ENCODE peak calls at places on chromosomes 3 and 15, in four cellular contexts. C is K562, V is HepG2, F is GM12878. A is an unnamed sample.

GRCh38 chr3:187292631-187293513 is 1.3 kb upstream of the MASP1 start:
- DNase-seq in C (no peak), V (no peak), F (no peak), A (no peak)

GRCh38 chr15:86855307-86855706 is 775.6 kb downstream of the AGBL1 start:
- DNase-seq in C (no peak), V (no peak), F (no peak), A (no peak)

GRCh38 chr3:106688463-106688862 is 688.8 kb upstream of the CCDC54 start:
- DNase-seq in C (no peak), V (peak; percentile 47), F (no peak), A (no peak)

GRCh38 chr15:29674661-29675533 is 147.4 kb downstream of the TJP1 start:
- DNase-seq in C (peak; percentile 67), V (peak; percentile 46), F (no peak), A (no peak)

GRCh38 chr3:196120291-196120951 is 38.5 kb upstream of the TFRC start:
- DNase-seq in C (peak; percentile 7), V (no peak), F (no peak), A (no peak)

GRCh38 chr3:71498543-71498942 is 85.0 kb downstream of the FOXP1 start:
- DNase-seq in C (no peak), V (no peak), F (no peak), A (no peak)

GRCh38 chr15:62879770-62880169 is 162.8 kb upstream of the TPM1 start:
- DNase-seq in C (no peak), V (no peak), F (no peak), A (no peak)

GRCh38 chr15:90097475-90097874 is 4.8 kb downstream of the IDH2 start:
- DNase-seq in C (no peak), V (no peak), F (peak; percentile 88), A (no peak)

GRCh38 chr15:36208868-36209582 is 370.4 kb upstream of the CDIN1 start:
- DNase-seq in C (no peak), V (no peak), F (no peak), A (no peak)

GRCh38 chr3:144128117-144128892 is 156.7 kb downstream of the DIPK2A start:
- DNase-seq in C (no peak), V (no peak), F (peak; percentile 78), A (no peak)

GRCh38 chr15:78937132-78937739 is 7.6 kb downstream of the CTSH start:
- DNase-seq in C (peak; percentile 84), V (no peak), F (no peak), A (no peak)

GRCh38 chr3:123815981-123816380 is 68.2 kb downstream of the MYLK start:
- DNase-seq in C (no peak), V (no peak), F (no peak), A (no peak)

GRCh38 chr3:126056681-126057546 is 27.0 kb downstream of the SLC41A3 start:
- DNase-seq in C (no peak), V (peak; percentile 85), F (no peak), A (no peak)

GRCh38 chr3:52233108-52233591 is 5.8 kb downstream of the TWF2 start:
- DNase-seq in C (no peak), V (no peak), F (no peak), A (no peak)

GRCh38 chr15:85462029-85462428 is 81.6 kb downstream of the AKAP13 start:
- DNase-seq in C (no peak), V (no peak), F (no peak), A (no peak)

GRCh38 chr15:80831606-80832224 is 52.5 kb downstream of the CEMIP start:
- DNase-seq in C (no peak), V (no peak), F (no peak), A (no peak)

GRCh38 chr15:80825361-80826030 is 46.3 kb downstream of the CEMIP start:
- DNase-seq in C (no peak), V (no peak), F (no peak), A (no peak)

GRCh38 chr15:80831192-80831591 is 52.0 kb downstream of the CEMIP start:
- DNase-seq in C (no peak), V (no peak), F (no peak), A (no peak)

GRCh38 chr15:80830677-80831076 is 51.5 kb downstream of the CEMIP start:
- DNase-seq in C (no peak), V (no peak), F (no peak), A (no peak)

DNA sequence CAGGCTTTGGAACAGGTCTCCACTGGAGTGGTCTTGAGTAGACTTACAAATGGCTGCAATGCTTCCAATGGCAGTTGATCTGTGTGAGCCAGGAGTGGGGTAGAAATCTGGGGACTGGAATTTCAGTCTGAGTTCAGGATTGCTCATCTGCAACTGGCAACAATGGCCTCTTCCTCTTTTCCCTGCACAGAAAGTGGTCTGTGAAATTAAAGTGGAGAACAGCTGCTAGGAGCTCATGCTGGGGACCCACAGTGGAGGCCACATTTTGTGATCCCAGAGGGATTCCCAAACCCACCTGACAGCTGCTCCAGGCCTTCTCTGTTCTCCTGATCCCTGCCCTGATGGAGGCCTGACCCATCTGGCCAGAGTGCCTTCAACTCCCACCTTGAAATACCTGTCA is 49.6 kb downstream of the CEMIP start:
- DNase-seq in C (no peak), V (no peak), F (no peak), A (no peak)
- TF ChIP-seq CEBPB in C (no peak), V (no peak), F (no peak), A (no peak)

DNA sequence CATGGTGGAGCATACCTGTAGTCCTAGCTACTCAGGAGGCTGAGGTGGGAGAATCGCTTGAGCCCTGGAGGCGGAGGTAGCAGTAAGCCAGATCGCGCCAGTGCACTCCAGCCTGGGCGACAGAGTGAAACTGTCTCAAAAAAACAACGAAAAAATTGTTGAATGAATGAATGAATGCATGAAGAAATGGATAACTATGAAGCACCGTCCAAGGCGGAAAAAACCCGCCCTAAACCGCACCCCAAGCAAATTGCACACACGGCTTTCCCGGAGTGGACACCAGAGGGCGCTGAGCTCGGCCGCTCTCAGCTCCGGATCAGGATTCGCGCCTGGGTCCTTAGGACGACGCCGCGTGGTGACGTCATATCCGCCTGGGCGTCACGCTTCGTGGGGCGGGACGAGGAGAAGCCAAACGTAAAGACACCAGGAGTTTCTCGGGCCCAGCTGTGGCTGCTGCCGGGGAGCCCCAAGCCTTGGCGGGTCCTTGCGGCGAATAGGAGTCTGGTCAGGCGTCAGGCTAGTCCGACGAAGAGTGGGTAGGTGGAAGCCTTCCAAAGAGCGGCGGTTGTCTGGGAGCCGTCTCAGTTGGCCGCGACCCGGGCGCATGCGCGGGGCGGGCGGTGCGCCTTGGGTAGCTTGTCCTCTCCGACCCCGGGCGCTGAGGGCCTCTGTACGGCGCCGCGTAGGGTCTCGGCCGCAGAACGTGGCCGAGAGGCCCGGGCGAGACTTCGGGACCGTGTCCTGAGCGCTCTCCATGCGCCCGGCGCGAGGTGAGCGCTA is at the start of the genes HTD2 and RPP14:
- DNase-seq in C (peak; percentile 91), V (peak; percentile 92), F (peak; percentile 90), A (peak; percentile 97)
- TF ChIP-seq REST in C (no peak), V (peak; percentile 29), F (no peak), A (no peak)

GRCh38 chr15:80159811-80160569 is 7.2 kb downstream of the FAH start:
- DNase-seq in C (no peak), V (no peak), F (no peak), A (no peak)
- TF ChIP-seq YY1 in C (no peak), V (no peak), F (no peak), A (no peak)

GRCh38 chr15:43998607-43999006 is 171.8 kb downstream of the WDR76 start:
- DNase-seq in C (no peak), V (no peak), F (no peak), A (no peak)
- TF ChIP-seq CEBPB in C (no peak), V (no peak), F (no peak), A (no peak)

GRCh38 chr3:64053581-64053980 is 30.3 kb upstream of the PSMD6 start:
- DNase-seq in C (no peak), V (no peak), F (no peak), A (no peak)
- TF ChIP-seq REST in C (no peak), V (no peak), F (no peak), A (no peak)

GRCh38 chr3:129664040-129664646 is 57.7 kb upstream of the PLXND1 start:
- DNase-seq in C (no peak), V (no peak), F (no peak), A (no peak)
- TF ChIP-seq YY1 in C (no peak), V (no peak), F (no peak), A (no peak)

DNA sequence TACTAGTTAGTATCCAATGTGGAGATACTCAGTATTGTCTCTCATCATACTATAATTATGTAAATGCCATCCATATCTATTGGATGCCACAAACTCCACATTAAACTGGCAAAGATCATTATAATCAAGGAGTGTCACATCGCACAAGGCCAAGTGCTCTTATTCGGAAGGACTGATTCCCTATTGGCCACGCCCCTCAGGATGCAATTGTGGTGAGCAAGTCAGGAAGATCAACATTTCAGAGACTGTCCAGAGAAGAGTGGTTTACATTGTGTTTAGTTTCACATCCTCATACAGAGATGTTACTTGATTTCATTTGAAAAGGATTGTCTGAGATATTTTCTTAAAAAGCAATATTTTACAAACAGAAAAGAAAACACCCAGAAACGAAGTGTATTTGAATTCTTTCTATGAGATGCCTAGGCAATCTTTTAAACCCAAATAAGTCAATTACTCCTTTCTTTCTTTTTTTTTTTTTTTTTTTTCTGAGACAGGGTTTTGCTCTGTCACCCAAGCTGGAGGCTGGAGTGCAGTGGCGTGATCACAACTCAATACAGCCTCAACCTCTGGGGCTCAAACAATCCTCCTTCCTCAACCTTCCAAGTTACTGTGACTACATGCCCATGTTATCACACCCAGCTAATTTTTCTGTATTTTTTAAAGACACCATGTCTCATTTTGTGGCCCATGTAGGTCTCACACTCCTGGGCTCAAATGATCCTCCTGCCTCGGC is 369.1 kb downstream of the RBMS3 start:
- DNase-seq in C (no peak), V (no peak), F (peak; percentile 44), A (no peak)
- TF ChIP-seq CEBPB in C (no peak), V (no peak), F (no peak), A (no peak)

DNA sequence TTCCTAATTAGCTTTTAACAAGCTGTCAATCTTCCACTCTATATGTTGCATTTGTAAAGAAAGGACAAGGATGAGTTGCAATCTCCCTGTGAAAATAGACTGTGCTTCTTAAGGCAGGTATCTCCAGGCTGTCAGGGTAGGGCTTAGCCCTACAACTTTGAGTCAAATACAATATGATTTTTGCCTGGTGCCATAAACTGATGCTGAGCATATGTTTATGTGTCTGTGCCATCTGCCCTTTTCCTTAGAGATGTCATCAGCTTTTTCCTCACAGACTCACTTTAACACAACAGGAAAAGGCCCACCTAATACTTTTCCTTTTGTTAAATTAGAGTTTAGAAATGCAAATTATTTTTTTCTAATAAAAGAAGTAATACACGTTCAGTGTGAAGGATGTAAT is 548.3 kb downstream of the NLGN1 start:
- DNase-seq in C (no peak), V (no peak), F (no peak), A (no peak)
- TF ChIP-seq REST in C (no peak), V (no peak), F (no peak), A (no peak)

GRCh38 chr15:31434418-31435255 is 108.0 kb downstream of the KLF13 start:
- DNase-seq in C (peak; percentile 18), V (no peak), F (peak; percentile 69), A (no peak)
- TF ChIP-seq YY1 in C (no peak), V (no peak), F (peak; percentile 23), A (no peak)

A was measured in HCT116.